ENCODE peak calls at places on chromosomes 5 and 9, in four cellular contexts. M, I, D and F are unnamed samples.

GRCh38 chr9:134670851-134671281 is 29.3 kb downstream of the COL5A1 start:
- DNase-seq in M (no peak), I (no peak), D (no peak), F (no peak)

GRCh38 chr9:127637322-127637847 is 25.3 kb downstream of the STXBP1 start:
- DNase-seq in M (no peak), I (peak), D (peak), F (no peak)

GRCh38 chr5:180128671-180129261 is 57.2 kb upstream of the RNF130 start:
- DNase-seq in I (no peak), M (no peak), D (peak), F (no peak)

GRCh38 chr9:94997727-94998126 is 271.2 kb downstream of the AOPEP start:
- DNase-seq in M (no peak), D (no peak), I (no peak), F (no peak)

GRCh38 chr9:2085719-2086515 is 70.8 kb downstream of the SMARCA2 start:
- DNase-seq in D (no peak), M (no peak), I (no peak), F (no peak)

GRCh38 chr9:128394404-128395168 is 23.4 kb downstream of the URM1 start:
- DNase-seq in I (no peak), D (no peak), M (no peak), F (no peak)

GRCh38 chr9:126203313-126203712 is 123.3 kb upstream of the MVB12B start:
- DNase-seq in I (no peak), M (no peak), D (no peak), F (no peak)

GRCh38 chr9:71721786-71722295 is 46.5 kb downstream of the CEMIP2 start:
- DNase-seq in M (no peak), D (no peak), I (no peak), F (no peak)

GRCh38 chr5:59745422-59745863 is 148.1 kb downstream of the PDE4D start:
- DNase-seq in M (no peak), I (peak), D (no peak), F (no peak)

DNA sequence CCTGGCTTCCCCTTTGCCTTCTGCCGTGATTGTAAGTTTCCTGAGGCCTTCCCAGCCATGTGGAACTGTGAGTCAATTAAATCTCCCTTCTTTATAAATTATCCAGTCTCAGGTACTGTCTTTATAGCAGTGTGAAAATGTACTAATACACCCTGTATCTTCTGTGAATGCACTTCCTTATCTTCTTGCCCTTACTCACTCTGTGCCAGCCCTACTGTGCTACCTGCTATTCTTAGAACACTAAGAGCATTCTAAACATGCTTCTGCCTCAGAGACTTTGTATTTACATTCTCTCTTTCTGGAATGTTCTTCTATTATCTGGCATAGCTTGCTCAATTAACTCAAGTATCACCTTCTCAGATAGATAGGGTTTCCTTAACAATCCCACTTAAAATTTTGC is 164.4 kb upstream of the EDIL3 start:
- DNase-seq in M (no peak), I (no peak), D (no peak), F (no peak)
- TF ChIP-seq POLR2A in M (no peak), I (no peak), D (no peak), F (no peak)

DNA sequence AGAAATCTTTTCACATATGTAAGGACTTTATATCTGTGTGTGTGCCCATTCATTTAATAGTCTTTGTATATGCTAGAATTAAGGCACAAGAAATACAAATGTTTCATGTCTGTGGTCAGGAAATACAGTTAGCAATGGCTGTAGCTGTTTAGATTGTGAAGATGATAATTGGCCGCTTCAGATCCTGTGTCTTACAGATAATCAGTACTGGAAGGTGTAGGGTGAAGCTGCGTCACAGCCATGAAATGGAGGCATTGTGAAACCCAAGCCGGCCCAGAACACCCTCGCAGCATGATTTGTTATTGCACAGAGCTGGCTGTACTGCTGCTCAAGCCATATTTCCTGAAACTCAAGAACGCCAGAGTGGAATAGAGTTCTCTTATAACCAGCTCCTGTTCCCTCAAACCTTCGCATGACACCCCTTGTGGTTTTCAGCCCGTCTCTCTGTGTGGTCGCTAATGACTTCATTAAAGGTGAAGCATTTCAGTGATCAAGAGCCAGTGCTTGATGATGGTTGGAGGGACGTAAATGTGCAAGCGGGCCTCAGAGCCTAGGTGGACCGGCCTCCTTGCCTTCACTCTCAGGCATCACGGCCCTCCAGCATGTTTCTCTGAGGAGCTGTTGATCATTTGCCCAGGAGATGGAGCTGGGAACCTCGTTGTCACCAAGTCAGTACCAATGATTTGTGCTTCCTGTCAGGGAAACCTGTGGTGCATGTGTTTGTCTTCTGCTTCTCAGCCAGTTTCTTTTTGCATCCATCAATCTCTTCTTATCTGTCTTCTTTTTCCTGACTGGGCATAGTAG is 80.1 kb downstream of the F2RL2 start:
- DNase-seq in M (no peak), I (peak), D (peak), F (peak)
- TF ChIP-seq POLR2A in M (no peak), I (no peak), D (no peak), F (peak)

GRCh38 chr5:115181757-115182156 is 12.0 kb upstream of the TRIM36 start:
- DNase-seq in D (no peak), M (no peak), I (no peak), F (no peak)

GRCh38 chr5:115184780-115185179 is 15.1 kb upstream of the TRIM36 start:
- DNase-seq in D (no peak), M (no peak), I (no peak), F (no peak)

GRCh38 chr5:115179959-115180709 is 10.4 kb upstream of the TRIM36 start:
- DNase-seq in M (no peak), D (no peak), I (no peak), F (peak)

GRCh38 chr5:115179068-115179958 is 9.6 kb upstream of the TRIM36 start:
- DNase-seq in D (no peak), M (no peak), I (no peak), F (no peak)
- TF ChIP-seq POLR2A in D (no peak), M (no peak), I (no peak), F (no peak)

GRCh38 chr5:150656191-150657132 is 4.6 kb upstream of the MYOZ3 start:
- DNase-seq in M (no peak), D (peak), I (peak), F (peak)
- TF ChIP-seq POLR2A in M (no peak), D (no peak), I (no peak), F (no peak)

GRCh38 chr9:3525836-3526165 is at the start of gene RFX3:
- DNase-seq in I (peak), D (peak), M (no peak), F (peak)

GRCh38 chr9:3527653-3527960 is 1.8 kb upstream of the RFX3 start:
- DNase-seq in D (no peak), I (no peak), M (no peak), F (peak)

GRCh38 chr9:3526903-3527652 is 1.3 kb upstream of the RFX3 start:
- DNase-seq in M (no peak), I (peak), D (peak), F (no peak)

GRCh38 chr9:3526166-3526902 is 533 bp upstream of the RFX3 start:
- DNase-seq in M (no peak), I (peak), D (peak), F (peak)

GRCh38 chr9:3528466-3528865 is 2.7 kb upstream of the RFX3 start:
- DNase-seq in I (no peak), D (no peak), M (no peak), F (peak)
- TF ChIP-seq POLR2A in I (no peak), D (no peak), M (no peak), F (peak)

DNA sequence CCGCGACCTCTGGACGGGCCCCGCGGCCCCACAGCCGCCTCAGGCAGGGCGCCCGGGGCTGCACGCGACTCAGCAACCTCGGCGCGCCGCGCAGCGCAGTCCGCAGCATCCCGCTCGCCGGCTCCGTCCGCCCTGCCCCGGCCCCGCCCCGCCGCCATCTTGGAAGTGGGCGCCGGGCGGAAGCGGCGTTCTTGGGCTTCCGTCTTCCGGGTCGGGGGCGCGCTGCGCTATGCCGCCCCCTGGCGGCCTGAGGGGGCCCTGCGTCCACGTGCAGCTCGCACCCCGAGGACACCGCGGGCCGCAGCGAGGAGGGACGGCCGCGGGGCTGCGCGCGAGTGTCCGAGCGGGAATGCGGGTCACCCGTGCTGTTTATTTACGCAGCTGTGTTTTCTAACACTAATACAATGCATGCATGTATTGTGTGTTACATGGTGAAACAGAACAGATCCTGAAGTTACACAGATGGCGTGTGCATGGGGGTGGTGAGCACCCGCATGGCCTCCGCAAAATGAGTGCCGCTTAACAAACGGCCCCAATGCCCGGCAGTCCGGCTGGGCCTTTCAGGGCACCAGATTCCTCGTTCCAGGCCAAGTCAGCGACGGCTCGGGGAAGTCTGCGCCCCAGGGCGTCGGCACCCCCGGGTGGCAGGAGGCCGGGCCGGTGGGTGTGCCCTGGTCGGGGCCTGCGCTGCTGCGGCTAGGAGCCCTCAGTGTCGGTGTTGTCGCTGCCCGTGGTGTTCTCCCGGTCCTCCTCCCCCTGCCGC is at the start of gene DNLZ:
- DNase-seq in I (peak), M (no peak), D (peak), F (peak)
- TF ChIP-seq POLR2A in I (peak), M (no peak), D (no peak), F (peak)

DNA sequence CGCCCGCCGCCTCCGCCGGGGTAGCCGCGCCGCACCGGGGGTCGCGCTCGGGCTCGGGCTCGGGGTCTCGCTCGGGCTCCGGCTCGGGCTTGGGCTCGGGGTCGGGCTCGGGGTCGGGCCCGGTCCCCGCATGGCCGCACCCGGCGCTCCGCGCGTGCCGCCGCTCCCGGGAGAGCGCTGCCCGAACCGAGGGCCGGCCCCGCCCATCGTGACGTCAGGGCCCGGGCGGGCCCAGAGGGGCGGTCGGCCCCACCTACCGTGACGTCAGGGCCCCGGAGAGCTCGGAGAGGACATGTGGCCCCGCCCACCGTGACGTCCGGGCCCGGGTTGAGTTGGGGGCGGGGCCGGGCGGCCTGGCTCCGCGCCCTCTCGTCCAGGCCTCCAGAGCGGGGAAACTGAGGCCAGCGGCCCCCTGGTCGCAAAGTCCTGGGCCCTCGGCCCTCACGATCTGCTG is at the start of gene NSMF:
- DNase-seq in I (peak), D (peak), M (no peak), F (peak)
- TF ChIP-seq POLR2A in I (peak), D (peak), M (no peak), F (peak)

GRCh38 chr5:36689225-36689624 is 82.8 kb downstream of the SLC1A3 start:
- DNase-seq in D (no peak), M (no peak), I (peak), F (no peak)
- TF ChIP-seq POLR2A in D (no peak), M (no peak), I (no peak), F (no peak)